ENCODE peak calls at places on chromosomes 12 and 14, in six cellular contexts. W is GM12865, I is HL-60, P is NB4, G is foreskin fibroblast, O is HFF-Myc. U is an unnamed sample.

GRCh38 chr12:40058721-40059190 is 47.1 kb downstream of the SLC2A13 start:
- DNase-seq in I (no peak), P (no peak), W (no peak), O (no peak), G (peak; percentile 4), U (peak; percentile 22)

GRCh38 chr12:56803750-56804149 is 40.6 kb downstream of the HSD17B6 start:
- DNase-seq in W (no peak), G (peak; percentile 15), O (no peak), P (no peak), I (no peak), U (no peak)

GRCh38 chr14:34103176-34103575 is 152.3 kb upstream of the EGLN3 start:
- DNase-seq in I (no peak), P (no peak), G (no peak), W (no peak), O (no peak), U (no peak)

GRCh38 chr12:45637706-45638105 is 91.8 kb upstream of the ARID2 start:
- DNase-seq in I (no peak), O (peak; percentile 51), P (no peak), W (no peak), G (peak; percentile 80), U (peak; percentile 85)

GRCh38 chr12:29957835-29958234 is 174.1 kb upstream of the TMTC1 start:
- DNase-seq in G (peak; percentile 16), W (no peak), O (no peak), P (no peak), I (no peak), U (no peak)

GRCh38 chr12:130223767-130224244 is 61.5 kb downstream of the FZD10 start:
- DNase-seq in I (no peak), G (no peak), O (no peak), W (no peak), P (no peak), U (no peak)

GRCh38 chr12:27843714-27844245 is 63.7 kb upstream of the MANSC4 start:
- DNase-seq in G (no peak), W (no peak), P (no peak), O (no peak), I (no peak), U (peak; percentile 82)

GRCh38 chr14:51607677-51608076 is 44.0 kb upstream of the FRMD6 start:
- DNase-seq in G (peak; percentile 95), O (peak; percentile 90), I (no peak), W (no peak), P (no peak), U (no peak)

GRCh38 chr14:36222952-36223468 is 46.5 kb upstream of the PTCSC3 start:
- DNase-seq in P (no peak), G (peak; percentile 1), W (no peak), I (no peak), O (no peak), U (no peak)

GRCh38 chr12:128920468-128920867 is 67.2 kb downstream of the GLT1D1 start:
- DNase-seq in W (no peak), P (peak; percentile 70), I (peak; percentile 73), O (no peak), G (peak; percentile 39), U (peak; percentile 45)

GRCh38 chr12:118102609-118103008 is 1.2 kb downstream of the VSIG10 start:
- DNase-seq in P (no peak), G (no peak), I (no peak), W (no peak), O (no peak), U (no peak)

GRCh38 chr12:27866382-27867101 is 86.5 kb upstream of the MANSC4 start:
- DNase-seq in G (peak; percentile 57), P (no peak), W (no peak), O (no peak), I (no peak), U (peak; percentile 40)

GRCh38 chr14:75011356-75012097 is 8.8 kb downstream of the EIF2B2 start:
- DNase-seq in I (no peak), P (peak; percentile 4), O (no peak), W (no peak), G (peak; percentile 83), U (peak; percentile 77)

GRCh38 chr12:96670334-96670899 is 181.0 kb downstream of the CFAP54 start:
- DNase-seq in I (no peak), O (no peak), G (no peak), P (no peak), W (no peak), U (peak; percentile 24)

GRCh38 chr14:70245026-70245425 is 56.3 kb upstream of the SLC8A3 start:
- DNase-seq in W (no peak), G (no peak), O (no peak), I (no peak), P (no peak), U (no peak)

GRCh38 chr12:91380651-91381050 is 198.0 kb upstream of the DCN start:
- DNase-seq in P (no peak), I (no peak), O (no peak), W (no peak), G (peak; percentile 53), U (no peak)

GRCh38 chr14:29463727-29464370 is 463.8 kb downstream of the PRKD1 start:
- DNase-seq in O (no peak), I (no peak), G (peak; percentile 31), W (no peak), P (no peak), U (peak; percentile 57)

GRCh38 chr14:106129274-106129673 is 602.9 kb downstream of the TMEM121 start:
- DNase-seq in P (peak; percentile 16), G (no peak), W (peak; percentile 7), O (no peak), I (peak; percentile 14), U (no peak)

GRCh38 chr12:128531153-128531552 is 264.2 kb downstream of the TMEM132C start:
- DNase-seq in P (peak; percentile 38), G (no peak), I (no peak), O (no peak), W (peak; percentile 33), U (no peak)

GRCh38 chr12:82745062-82745461 is 58.4 kb downstream of the TMTC2 start:
- DNase-seq in I (no peak), G (no peak), W (no peak), O (no peak), P (no peak), U (no peak)
- H3K4me3 ChIP-seq in I (no peak overlapping the region), G (no peak overlapping the region), W (no peak overlapping the region), O (no peak overlapping the region), P (no peak overlapping the region), U (no peak overlapping the region)

GRCh38 chr14:103749860-103750259 is 34.2 kb downstream of the ZFYVE21 start:
- DNase-seq in G (no peak), P (no peak), W (no peak), O (no peak), I (no peak), U (no peak)
- TF ChIP-seq CTCF in G (no peak), P (no peak), W (no peak), O (no peak), I (no peak), U (no peak)

GRCh38 chr14:73744175-73744867 is 30.1 kb upstream of the PNMA1 start:
- DNase-seq in W (no peak), P (no peak), I (no peak), O (no peak), G (peak; percentile 24), U (no peak)

GRCh38 chr14:73742520-73743238 is 28.5 kb upstream of the PNMA1 start:
- DNase-seq in G (peak; percentile 30), P (no peak), W (no peak), O (no peak), I (no peak), U (no peak)

GRCh38 chr14:73744874-73745529 is 30.8 kb upstream of the PNMA1 start:
- DNase-seq in W (no peak), P (no peak), O (no peak), G (no peak), I (no peak), U (no peak)

GRCh38 chr14:73741876-73742519 is 27.8 kb upstream of the PNMA1 start:
- DNase-seq in W (peak; percentile 50), O (no peak), P (peak; percentile 88), I (peak; percentile 49), G (peak; percentile 66), U (no peak)

DNA sequence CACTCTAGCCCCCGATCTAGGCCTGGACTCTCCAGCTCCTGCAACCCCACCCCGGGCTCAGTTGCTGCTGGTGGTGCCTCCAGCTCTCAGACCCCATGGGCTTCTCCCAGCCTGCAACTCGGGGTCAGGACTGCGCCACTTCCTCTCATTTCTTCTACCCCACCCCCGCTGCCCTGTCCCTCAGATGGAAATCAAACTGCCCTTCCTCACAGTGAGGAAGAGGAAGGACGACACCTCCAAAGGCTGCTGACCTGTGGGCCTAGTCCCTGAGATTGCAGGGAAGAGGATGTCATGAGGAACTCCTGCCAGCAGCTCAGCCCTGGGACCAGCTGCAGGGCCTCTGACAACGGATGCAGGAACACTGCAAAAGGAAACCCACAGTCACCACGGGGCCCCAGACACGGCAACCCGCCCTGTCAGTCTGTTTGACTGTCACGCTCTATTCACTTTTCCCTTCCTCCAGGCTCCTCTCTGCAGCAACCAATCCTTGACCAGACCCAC is 29.3 kb upstream of the PNMA1 start:
- DNase-seq in P (peak; percentile 95), G (peak; percentile 62), O (no peak), I (peak; percentile 91), W (peak; percentile 88), U (no peak)
- H3K4me3 ChIP-seq in P (peak overlapping the region; percentile 48), G (no peak overlapping the region), O (no peak overlapping the region), I (no peak overlapping the region), W (peak overlapping the region; percentile 21), U (no peak overlapping the region)

GRCh38 chr14:72970824-72971434 is 44.7 kb downstream of the DCAF4 start:
- DNase-seq in W (no peak), P (no peak), G (no peak), O (no peak), I (no peak), U (no peak)

GRCh38 chr14:72974661-72975060 is 48.4 kb downstream of the DCAF4 start:
- DNase-seq in O (no peak), I (no peak), P (no peak), G (no peak), W (no peak), U (no peak)

GRCh38 chr14:72978856-72979255 is 48.0 kb downstream of the ZFYVE1 start:
- DNase-seq in P (no peak), W (no peak), I (no peak), O (no peak), G (no peak), U (no peak)

GRCh38 chr14:72980863-72981262 is 46.0 kb downstream of the ZFYVE1 start:
- DNase-seq in G (no peak), W (no peak), P (no peak), O (no peak), I (no peak), U (no peak)

GRCh38 chr14:72975776-72976175 is 49.5 kb downstream of the DCAF4 start:
- DNase-seq in G (no peak), I (no peak), P (peak; percentile 18), W (peak; percentile 17), O (no peak), U (no peak)
- TF ChIP-seq CTCF in G (no peak), I (no peak), P (peak; percentile 5), W (no peak), O (peak; percentile 34), U (no peak)

GRCh38 chr12:110937104-110937641 is 16.8 kb upstream of the MYL2 start:
- DNase-seq in O (peak; percentile 12), P (peak; percentile 73), G (peak; percentile 75), W (peak; percentile 60), I (peak; percentile 41), U (peak; percentile 53)
- H3K4me3 ChIP-seq in O (no peak overlapping the region), P (no peak overlapping the region), G (no peak overlapping the region), W (no peak overlapping the region), I (no peak overlapping the region), U (no peak overlapping the region)